ENCODE peak calls at places on chromosome 3, in nine cellular contexts. C is activated CD4-positive, alpha-beta T cell treated with anti-CD3 and anti-CD28 coated beads, Interleukin-2, amount 10 ng/mL, durations not matched to agents 7 days and 5 days; K is H9; P is dermis microvascular lymphatic vessel endothelial cell; V is occipital lobe; G is iris pigment epithelial cell; Z is ovary; X is GM20000; R is stimulated activated CD4-positive, alpha-beta T cell treated with anti-CD3 and anti-CD28 coated beads, Interleukin-15, amount 100 ng/mL, for 48 hours. Y is an unnamed sample.
A peak's percentile ranks its signal among the peaks of the same experiment; 100 is the strongest.

GRCh38 chr3:194091141-194091540 is 44.8 kb upstream of the HES1 start:
- DNase-seq in C (no peak), K (no peak), P (no peak), V (no peak), G (peak; percentile 95), Z (no peak), X (no peak), R (no peak), Y (peak; percentile 97)

GRCh38 chr3:100603449-100603848 is 6.0 kb upstream of the ADGRG7 start:
- DNase-seq in C (no peak), K (peak; percentile 39), P (no peak), V (no peak), G (peak; percentile 43), Z (no peak), X (peak; percentile 14), R (no peak), Y (peak; percentile 39)

GRCh38 chr3:35638640-35639250 is 580 bp upstream of the ARPP21 start:
- DNase-seq in C (no peak), K (no peak), P (no peak), V (no peak), G (no peak), Z (no peak), X (no peak), R (no peak), Y (no peak)

GRCh38 chr3:42302924-42303634 is 37.1 kb upstream of the CCK start:
- DNase-seq in C (no peak), K (no peak), P (no peak), V (no peak), G (no peak), Z (no peak), X (no peak), R (no peak), Y (no peak)

GRCh38 chr3:146128939-146129338 is 32.0 kb downstream of the PLOD2 start:
- DNase-seq in C (no peak), K (no peak), P (no peak), V (no peak), G (no peak), Z (no peak), X (no peak), R (no peak), Y (no peak)

GRCh38 chr3:104412608-104413580 is 953.8 kb upstream of the ALCAM start:
- DNase-seq in C (no peak), K (no peak), P (no peak), V (no peak), G (no peak), Z (no peak), X (no peak), R (no peak), Y (no peak)

GRCh38 chr3:53753518-53754183 is 92.6 kb downstream of the CHDH start:
- DNase-seq in C (peak; percentile 42), K (no peak), P (no peak), V (no peak), G (no peak), Z (no peak), X (no peak), R (no peak), Y (no peak)

GRCh38 chr3:106688463-106688862 is 688.8 kb upstream of the CCDC54 start:
- DNase-seq in C (no peak), K (no peak), P (no peak), V (no peak), G (peak; percentile 91), Z (no peak), X (no peak), R (no peak), Y (peak; percentile 91)

GRCh38 chr3:44883999-44884431 is 9.6 kb downstream of the TGM4 start:
- DNase-seq in C (no peak), K (no peak), P (peak; percentile 82), V (no peak), G (peak; percentile 96), Z (no peak), X (no peak), R (no peak), Y (peak; percentile 96)

GRCh38 chr3:112561085-112561692 is 573 bp downstream of the ATG3 start:
- DNase-seq in C (peak; percentile 84), K (peak; percentile 68), P (peak; percentile 75), V (peak; percentile 55), G (peak; percentile 94), Z (peak; percentile 72), X (peak; percentile 77), R (peak; percentile 69), Y (peak; percentile 87)

GRCh38 chr3:174505266-174505665 is 353.9 kb upstream of the NAALADL2 start:
- DNase-seq in C (no peak), K (no peak), P (no peak), V (no peak), G (no peak), Z (no peak), X (no peak), R (no peak), Y (no peak)

Y was measured in EL.